ENCODE peak calls at places on chromosome 6, in seven cellular contexts. Z, K, P, Q, B, E and J are unnamed samples. For H3K4me1, the result is how much of the 10 kb centered on the place peaks cover.

GRCh38 chr6:15663057-15663638 is 320 bp upstream of the DTNBP1 start:
- DNase-seq in Z (no peak), K (peak), P (no peak), Q (peak), B (no peak), E (no peak), J (no peak)

GRCh38 chr6:136529655-136530054 is 20.6 kb downstream of the MAP7 start:
- DNase-seq in Z (no peak), K (no peak), P (no peak), Q (no peak), B (no peak), E (no peak), J (no peak)

GRCh38 chr6:85756982-85757381 is 114.3 kb upstream of the SYNCRIP start:
- DNase-seq in Z (no peak), K (no peak), P (no peak), Q (peak), B (no peak), E (no peak), J (no peak)

GRCh38 chr6:53752856-53753255 is 41.9 kb upstream of the LRRC1 start:
- DNase-seq in Z (no peak), K (no peak), P (no peak), Q (no peak), B (no peak), E (no peak), J (no peak)

GRCh38 chr6:163349001-163349680 is 65.4 kb upstream of the QKI start:
- DNase-seq in Z (no peak), K (no peak), P (no peak), Q (no peak), B (no peak), E (no peak), J (no peak)

GRCh38 chr6:12261502-12261901 is 28.7 kb upstream of the EDN1 start:
- DNase-seq in Z (no peak), K (peak), P (no peak), Q (no peak), B (no peak), E (no peak), J (no peak)

GRCh38 chr6:106751501-106752252 is 122.3 kb downstream of the QRSL1 start:
- DNase-seq in Z (no peak), K (no peak), P (no peak), Q (peak), B (no peak), E (no peak), J (peak)

GRCh38 chr6:105452924-105453756 is 50.3 kb upstream of the PREP start:
- DNase-seq in Z (no peak), K (peak), P (no peak), Q (no peak), B (no peak), E (no peak), J (peak)

GRCh38 chr6:18496462-18496861 is 109.3 kb downstream of the RNF144B start:
- DNase-seq in Z (no peak), K (no peak), P (no peak), Q (no peak), B (no peak), E (no peak), J (no peak)

GRCh38 chr6:158043586-158044524 is 62.2 kb downstream of the SYNJ2 start:
- DNase-seq in Z (no peak), K (no peak), P (no peak), Q (no peak), B (peak), E (no peak), J (peak)

GRCh38 chr6:117459447-117459944 is 23.0 kb upstream of the DCBLD1 start:
- DNase-seq in Z (no peak), K (no peak), P (no peak), Q (no peak), B (no peak), E (no peak), J (no peak)

GRCh38 chr6:718345-718744 is 25.4 kb upstream of the EXOC2 start:
- DNase-seq in Z (no peak), K (no peak), P (no peak), Q (no peak), B (no peak), E (no peak), J (no peak)

GRCh38 chr6:125511809-125512341 is 210.1 kb upstream of the HDDC2 start:
- DNase-seq in Z (no peak), K (no peak), P (no peak), Q (peak), B (no peak), E (no peak), J (peak)

GRCh38 chr6:85744571-85744970 is 101.9 kb upstream of the SYNCRIP start:
- DNase-seq in Z (no peak), K (no peak), P (no peak), Q (no peak), B (no peak), E (no peak), J (no peak)

GRCh38 chr6:11198663-11199603 is 33.5 kb downstream of the NEDD9 start:
- DNase-seq in Z (no peak), K (no peak), P (no peak), Q (no peak), B (no peak), E (no peak), J (no peak)

GRCh38 chr6:78500299-78501089 is 366.9 kb upstream of the IRAK1BP1 start:
- DNase-seq in Z (no peak), K (no peak), P (no peak), Q (no peak), B (no peak), E (no peak), J (no peak)

GRCh38 chr6:53282741-53283140 is 66.0 kb downstream of the ELOVL5 start:
- DNase-seq in Z (no peak), K (no peak), P (no peak), Q (no peak), B (no peak), E (no peak), J (no peak)

GRCh38 chr6:38350220-38350619 is 289.5 kb downstream of the BTBD9 start:
- DNase-seq in Z (no peak), K (no peak), P (no peak), Q (no peak), B (no peak), E (no peak), J (no peak)

GRCh38 chr6:169487579-169488205 is 214.1 kb downstream of the WDR27 start:
- DNase-seq in Z (no peak), K (no peak), P (no peak), Q (no peak), B (no peak), E (peak), J (no peak)

GRCh38 chr6:89530982-89531381 is 98.0 kb downstream of the ANKRD6 start:
- DNase-seq in Z (no peak), K (no peak), P (no peak), Q (no peak), B (peak), E (no peak), J (no peak)

GRCh38 chr6:15287670-15288069 is 41.8 kb downstream of the JARID2 start:
- DNase-seq in Z (no peak), K (peak), P (no peak), Q (no peak), B (no peak), E (no peak), J (no peak)

GRCh38 chr6:211856-212497 is 80.3 kb upstream of the DUSP22 start:
- DNase-seq in Z (no peak), K (no peak), P (no peak), Q (no peak), B (no peak), E (no peak), J (no peak)

GRCh38 chr6:32107447-32107846 is 1.7 kb downstream of the TNXB start:
- DNase-seq in Z (no peak), K (no peak), P (peak), Q (no peak), B (peak), E (no peak), J (no peak)

GRCh38 chr6:32109765-32110160 is 625 bp upstream of the TNXB start:
- DNase-seq in Z (no peak), K (no peak), P (no peak), Q (no peak), B (no peak), E (no peak), J (no peak)

GRCh38 chr6:32108094-32108627 is 977 bp downstream of the TNXB start:
- DNase-seq in Z (no peak), K (no peak), P (peak), Q (no peak), B (peak), E (peak), J (peak)

GRCh38 chr6:32109114-32109764 is at the start of gene TNXB:
- DNase-seq in Z (no peak), K (no peak), P (peak), Q (no peak), B (peak), E (peak), J (no peak)

GRCh38 chr6:32108727-32109113 is 418 bp downstream of the TNXB start:
- DNase-seq in Z (no peak), K (no peak), P (no peak), Q (no peak), B (no peak), E (no peak), J (no peak)
- H3K4me1 ChIP-seq in Z (under half), K (under half), P (under half), Q (under half), B (half or more), E (under half), J (under half)

DNA sequence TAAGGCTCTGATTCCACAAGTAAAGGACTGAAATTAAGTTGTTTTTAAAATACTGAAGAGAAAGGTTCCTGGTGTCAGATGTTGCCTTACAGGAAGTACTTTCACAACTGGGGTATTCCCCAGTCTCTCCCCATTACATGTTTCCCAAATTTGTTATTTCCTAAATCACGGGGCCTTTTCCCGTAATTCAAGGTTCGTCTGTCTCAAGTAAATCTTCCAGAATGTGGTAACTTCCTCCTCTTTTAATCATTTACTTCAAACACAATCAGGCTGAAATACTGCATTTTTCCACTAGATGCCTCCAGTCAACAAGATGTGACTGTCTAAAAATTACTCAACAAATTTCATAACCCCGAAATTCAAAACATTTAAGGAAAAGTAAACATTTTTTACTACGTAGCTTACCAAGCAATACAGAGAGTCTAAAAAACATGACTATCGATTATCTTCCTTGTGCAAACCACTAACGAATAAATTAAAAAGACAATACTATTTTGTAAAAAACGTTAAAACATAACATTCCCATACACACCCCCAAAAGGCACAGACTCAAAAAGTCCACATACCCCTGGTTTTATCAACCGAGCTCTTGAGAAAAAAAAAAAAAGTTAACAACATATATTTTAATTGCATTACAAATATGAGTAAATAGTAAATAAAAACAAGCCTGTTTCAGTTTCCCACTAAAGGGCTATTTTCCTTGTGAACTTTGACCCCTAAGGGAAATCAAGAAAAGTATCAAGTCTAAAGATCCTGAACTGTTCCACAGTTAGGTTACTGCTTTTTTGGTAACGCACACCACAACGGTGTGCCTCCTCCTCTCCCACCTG is 1.7 kb downstream of the SOD2 start:
- DNase-seq in Z (peak), K (peak), P (no peak), Q (peak), B (no peak), E (no peak), J (peak)
- TF ChIP-seq POLR2A in Z (no peak), K (no peak), P (peak), Q (no peak), B (no peak), E (no peak), J (peak)

GRCh38 chr6:6694825-6695710 is 106.5 kb downstream of the LY86 start:
- DNase-seq in Z (no peak), K (no peak), P (no peak), Q (no peak), B (peak), E (peak), J (no peak)
- H3K4me1 ChIP-seq in Z (under half), K (under half), P (under half), Q (under half), B (half or more), E (under half), J (under half)

GRCh38 chr6:111648100-111648499 is 42.4 kb upstream of the TRAF3IP2 start:
- DNase-seq in Z (no peak), K (no peak), P (no peak), Q (no peak), B (no peak), E (no peak), J (no peak)
- TF ChIP-seq POLR2A in Z (no peak), K (no peak), P (no peak), Q (no peak), B (no peak), E (no peak), J (no peak)

GRCh38 chr6:155580904-155581303 is 125.3 kb upstream of the NOX3 start:
- DNase-seq in Z (no peak), K (no peak), P (no peak), Q (no peak), B (no peak), E (no peak), J (no peak)

GRCh38 chr6:155583997-155584396 is 128.4 kb upstream of the NOX3 start:
- DNase-seq in Z (no peak), K (no peak), P (no peak), Q (no peak), B (no peak), E (no peak), J (no peak)

GRCh38 chr6:155587817-155588216 is 132.2 kb upstream of the NOX3 start:
- DNase-seq in Z (no peak), K (no peak), P (no peak), Q (no peak), B (no peak), E (no peak), J (no peak)

GRCh38 chr6:155586036-155586557 is 130.5 kb upstream of the NOX3 start:
- DNase-seq in Z (no peak), K (no peak), P (no peak), Q (no peak), B (no peak), E (no peak), J (no peak)

DNA sequence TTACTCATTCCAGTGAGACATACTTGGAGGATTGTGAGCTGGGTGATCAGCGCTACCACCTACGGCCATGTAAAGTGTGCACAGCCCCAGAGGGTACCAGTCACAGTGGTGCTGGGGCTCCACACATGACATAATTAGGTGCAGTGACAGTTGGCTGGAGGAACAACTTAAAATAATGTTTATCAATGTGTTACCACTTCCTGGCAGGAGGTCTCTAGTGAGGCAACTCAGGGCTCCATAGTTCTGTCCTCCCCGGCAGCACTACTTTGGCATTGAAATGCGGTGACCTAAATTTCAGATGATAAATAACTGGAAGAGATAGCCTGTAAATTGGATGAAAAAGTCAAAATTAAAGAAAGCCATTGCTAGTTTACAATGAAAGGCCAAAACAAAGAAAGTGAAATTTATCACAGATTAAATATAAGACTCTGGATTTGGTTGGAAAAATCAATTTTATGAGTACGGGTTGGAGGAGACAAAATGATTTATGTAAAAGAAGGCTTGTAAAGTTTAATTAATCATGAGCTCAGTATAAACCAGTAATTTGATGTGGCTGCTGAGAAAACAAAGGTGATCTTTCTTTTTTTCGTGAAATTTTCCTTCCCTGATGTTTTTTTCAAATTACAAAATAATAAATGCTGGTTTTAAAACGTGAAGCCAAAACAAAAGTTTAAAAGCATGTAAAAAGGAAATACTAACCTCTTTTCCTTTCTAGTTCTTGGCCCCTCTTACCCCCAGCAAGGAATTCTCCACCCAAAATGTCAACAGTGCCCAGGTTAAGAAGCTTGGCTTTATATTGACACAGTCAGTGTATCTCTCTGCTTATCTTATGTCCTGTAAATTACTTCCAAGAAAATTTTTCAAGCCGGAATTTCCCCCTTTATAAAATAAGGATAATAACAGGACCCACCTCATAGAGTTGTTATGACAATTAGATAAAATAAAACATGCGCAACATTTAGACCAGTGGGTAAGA is 126.7 kb upstream of the NOX3 start:
- DNase-seq in Z (no peak), K (no peak), P (no peak), Q (no peak), B (no peak), E (no peak), J (no peak)
- H3K4me1 ChIP-seq in Z (under half), K (under half), P (under half), Q (under half), B (under half), E (under half), J (under half)

GRCh38 chr6:42561986-42562385 is 1.8 kb upstream of the UBR2 start:
- DNase-seq in Z (no peak), K (no peak), P (no peak), Q (no peak), B (no peak), E (no peak), J (no peak)

GRCh38 chr6:42566614-42567208 is 2.9 kb downstream of the UBR2 start:
- DNase-seq in Z (no peak), K (no peak), P (no peak), Q (no peak), B (no peak), E (no peak), J (no peak)

GRCh38 chr6:42564496-42564890 is 664 bp downstream of the UBR2 start:
- DNase-seq in Z (no peak), K (no peak), P (no peak), Q (no peak), B (no peak), E (no peak), J (no peak)

GRCh38 chr6:42562788-42563187 is 1.0 kb upstream of the UBR2 start:
- DNase-seq in Z (no peak), K (no peak), P (no peak), Q (no peak), B (no peak), E (no peak), J (no peak)

DNA sequence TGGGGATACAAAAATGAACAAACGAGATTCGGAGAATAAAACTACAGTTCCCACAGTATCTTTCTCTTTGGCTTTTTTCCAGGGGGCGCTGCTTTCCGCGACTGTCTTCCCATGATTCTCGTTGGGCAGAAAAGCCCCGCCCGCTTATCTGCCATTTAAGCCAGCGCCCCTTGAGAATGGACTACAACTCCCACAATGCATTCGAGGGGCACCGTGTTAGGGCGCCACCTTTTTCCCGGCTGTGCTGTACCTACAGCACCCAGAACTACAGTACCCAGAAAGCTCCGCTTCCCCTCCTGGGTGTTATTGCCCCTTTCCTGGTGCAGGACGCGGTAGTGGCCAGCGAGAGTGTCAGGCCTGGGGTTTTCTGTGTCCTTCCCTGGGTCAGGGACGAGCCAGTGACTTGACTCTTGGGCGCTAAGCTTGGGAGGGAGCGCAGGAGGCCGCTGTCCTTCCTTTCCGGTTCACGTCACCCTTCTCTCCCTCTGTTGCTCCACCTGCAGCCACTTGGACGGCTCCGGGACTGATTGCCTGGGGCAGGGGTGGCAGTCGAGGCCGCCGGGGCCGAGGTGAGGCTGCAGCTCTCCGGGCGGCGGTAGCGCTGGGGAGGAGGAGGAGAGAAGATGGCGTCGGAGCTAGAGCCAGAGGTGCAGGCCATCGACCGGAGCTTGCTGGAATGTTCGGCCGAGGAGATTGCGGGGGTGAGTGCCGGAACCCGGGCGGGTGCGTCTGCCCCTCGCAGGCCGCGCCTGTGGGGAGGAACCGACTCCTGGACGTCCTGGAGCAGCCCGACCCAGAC is at the start of gene UBR2:
- DNase-seq in Z (peak), K (peak), P (peak), Q (peak), B (peak), E (peak), J (peak)
- TF ChIP-seq POLR2A in Z (peak), K (peak), P (peak), Q (peak), B (peak), E (peak), J (peak)